ENCODE peak calls at places on chromosomes 11 and 22, in five cellular contexts. One of them, this sample, is unnamed. For H3K27me3 and H3K36me3, the result is how much of the 10 kb centered on the place peaks cover.

GRCh38 chr11:69928124-69928523 is 108.9 kb upstream of the FGF3 start:
- DNase-seq in mesenchymal stem cell: no peak
- DNase-seq in cardiac muscle cell: no peak
- DNase-seq in GM23248: no peak
- DNase-seq in fibroblast of lung: no peak
- DNase-seq in this sample: no peak

GRCh38 chr11:30412509-30412908 is 89.6 kb downstream of the ARL14EP start:
- DNase-seq in cardiac muscle cell: no peak
- DNase-seq in GM23248: no peak
- DNase-seq in fibroblast of lung: no peak
- DNase-seq in mesenchymal stem cell: no peak
- DNase-seq in this sample: no peak

GRCh38 chr22:26822300-26822699 is 164.9 kb downstream of the MIAT start:
- DNase-seq in cardiac muscle cell: no peak
- DNase-seq in fibroblast of lung: no peak
- DNase-seq in mesenchymal stem cell: no peak
- DNase-seq in GM23248: no peak
- DNase-seq in this sample: no peak

GRCh38 chr22:49007013-49007653 is 820.5 kb downstream of the BRD1 start:
- DNase-seq in mesenchymal stem cell: no peak
- DNase-seq in GM23248: no peak
- DNase-seq in fibroblast of lung: no peak
- DNase-seq in cardiac muscle cell: no peak
- DNase-seq in this sample: peak

GRCh38 chr22:48310740-48311139 is 1516.9 kb downstream of the BRD1 start:
- DNase-seq in mesenchymal stem cell: no peak
- DNase-seq in GM23248: no peak
- DNase-seq in cardiac muscle cell: no peak
- DNase-seq in fibroblast of lung: no peak
- DNase-seq in this sample: peak

GRCh38 chr22:44278234-44279058 is 34.3 kb downstream of the SHISAL1 start:
- DNase-seq in fibroblast of lung: no peak
- DNase-seq in cardiac muscle cell: no peak
- DNase-seq in mesenchymal stem cell: no peak
- DNase-seq in GM23248: no peak
- DNase-seq in this sample: no peak

GRCh38 chr22:22922954-22923319 is 35.3 kb downstream of the IGLL5 start:
- DNase-seq in GM23248: no peak
- DNase-seq in fibroblast of lung: no peak
- DNase-seq in mesenchymal stem cell: no peak
- DNase-seq in cardiac muscle cell: no peak
- DNase-seq in this sample: no peak

GRCh38 chr11:116371146-116371545 is 401.6 kb downstream of the BUD13 start:
- DNase-seq in GM23248: no peak
- DNase-seq in cardiac muscle cell: no peak
- DNase-seq in fibroblast of lung: no peak
- DNase-seq in mesenchymal stem cell: no peak
- DNase-seq in this sample: no peak

GRCh38 chr11:102420547-102420946 is 32.0 kb downstream of the TMEM123 start:
- DNase-seq in fibroblast of lung: no peak
- DNase-seq in mesenchymal stem cell: no peak
- DNase-seq in GM23248: no peak
- DNase-seq in cardiac muscle cell: no peak
- DNase-seq in this sample: no peak

GRCh38 chr11:76955459-76956114 is 78.6 kb upstream of the B3GNT6 start:
- DNase-seq in fibroblast of lung: no peak
- DNase-seq in GM23248: no peak
- DNase-seq in mesenchymal stem cell: no peak
- DNase-seq in cardiac muscle cell: no peak
- DNase-seq in this sample: no peak

GRCh38 chr11:11270236-11270775 is 82.7 kb downstream of the CSNK2A3 start:
- DNase-seq in cardiac muscle cell: no peak
- DNase-seq in GM23248: no peak
- DNase-seq in fibroblast of lung: no peak
- DNase-seq in mesenchymal stem cell: no peak
- DNase-seq in this sample: no peak

GRCh38 chr22:42769574-42770447 is 49.1 kb upstream of the A4GALT start:
- DNase-seq in GM23248: peak
- DNase-seq in mesenchymal stem cell: peak
- DNase-seq in cardiac muscle cell: no peak
- DNase-seq in fibroblast of lung: peak
- DNase-seq in this sample: peak

GRCh38 chr11:58923300-58923788 is 15.9 kb upstream of the GLYATL1 start:
- DNase-seq in mesenchymal stem cell: peak
- DNase-seq in fibroblast of lung: peak
- DNase-seq in cardiac muscle cell: peak
- DNase-seq in GM23248: peak
- DNase-seq in this sample: no peak

GRCh38 chr11:119531623-119532022 is 108.7 kb upstream of the THY1 start:
- DNase-seq in cardiac muscle cell: no peak
- DNase-seq in fibroblast of lung: no peak
- DNase-seq in mesenchymal stem cell: no peak
- DNase-seq in GM23248: no peak
- DNase-seq in this sample: no peak

GRCh38 chr11:27100534-27100933 is 59.9 kb downstream of the BBOX1 start:
- DNase-seq in cardiac muscle cell: no peak
- DNase-seq in mesenchymal stem cell: no peak
- DNase-seq in GM23248: no peak
- DNase-seq in fibroblast of lung: peak
- DNase-seq in this sample: no peak

GRCh38 chr11:77191429-77191822 is 63.4 kb downstream of the MYO7A start:
- DNase-seq in GM23248: peak
- DNase-seq in fibroblast of lung: no peak
- DNase-seq in cardiac muscle cell: no peak
- DNase-seq in mesenchymal stem cell: no peak
- DNase-seq in this sample: no peak

GRCh38 chr22:44538071-44538470 is 40.0 kb upstream of the RTL6 start:
- DNase-seq in cardiac muscle cell: no peak
- DNase-seq in mesenchymal stem cell: peak
- DNase-seq in GM23248: peak
- DNase-seq in fibroblast of lung: peak
- DNase-seq in this sample: no peak

GRCh38 chr11:120817131-120817530 is 206.8 kb upstream of the TBCEL start:
- DNase-seq in cardiac muscle cell: no peak
- DNase-seq in fibroblast of lung: no peak
- DNase-seq in mesenchymal stem cell: no peak
- DNase-seq in GM23248: no peak
- DNase-seq in this sample: no peak

GRCh38 chr11:128689946-128690745 is 3.7 kb upstream of the FLI1 start:
- DNase-seq in cardiac muscle cell: peak
- DNase-seq in GM23248: peak
- DNase-seq in fibroblast of lung: no peak
- DNase-seq in mesenchymal stem cell: peak
- DNase-seq in this sample: no peak

GRCh38 chr11:128688031-128688713 is 5.7 kb upstream of the FLI1 start:
- DNase-seq in mesenchymal stem cell: no peak
- DNase-seq in fibroblast of lung: no peak
- DNase-seq in GM23248: no peak
- DNase-seq in cardiac muscle cell: no peak
- DNase-seq in this sample: no peak

GRCh38 chr11:128690746-128691091 is 3.2 kb upstream of the FLI1 start:
- DNase-seq in fibroblast of lung: no peak
- DNase-seq in GM23248: peak
- DNase-seq in cardiac muscle cell: no peak
- DNase-seq in mesenchymal stem cell: no peak
- DNase-seq in this sample: no peak

GRCh38 chr11:128689586-128689945 is 4.3 kb upstream of the FLI1 start:
- DNase-seq in cardiac muscle cell: no peak
- DNase-seq in fibroblast of lung: no peak
- DNase-seq in mesenchymal stem cell: no peak
- DNase-seq in GM23248: no peak
- DNase-seq in this sample: no peak

DNA sequence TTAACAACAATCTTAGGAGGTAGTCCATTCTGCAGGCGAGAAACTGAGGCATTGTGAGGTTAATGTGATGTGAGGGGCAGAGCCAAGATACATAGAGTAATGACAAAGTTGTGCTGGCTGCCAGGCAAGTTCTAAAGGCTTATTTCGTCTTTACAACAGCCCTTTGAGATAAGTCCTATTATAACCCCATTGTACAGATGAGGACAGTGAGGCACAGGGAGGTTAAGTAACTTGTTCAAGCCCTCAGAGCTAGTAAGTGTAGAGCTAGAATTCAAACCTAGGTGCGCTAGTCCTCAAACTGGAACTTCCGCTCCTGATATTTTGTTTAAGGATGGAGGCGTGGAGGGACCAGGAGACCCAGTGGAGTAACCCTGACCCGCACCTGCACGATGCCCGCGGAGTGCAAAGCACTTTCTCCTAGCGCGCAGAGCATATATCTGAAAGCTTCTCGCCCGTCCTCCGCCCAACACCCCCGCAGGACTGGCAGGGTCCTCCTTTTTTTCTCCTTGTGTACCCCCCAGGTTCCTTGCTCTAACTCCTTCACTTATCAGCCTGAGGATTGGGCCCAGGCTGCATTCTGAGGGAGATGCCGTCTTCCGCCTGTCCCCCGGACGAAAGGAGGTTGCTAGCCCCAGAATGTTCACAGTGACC is 4.9 kb upstream of the FLI1 start:
- DNase-seq in cardiac muscle cell: no peak
- DNase-seq in mesenchymal stem cell: no peak
- DNase-seq in GM23248: no peak
- DNase-seq in fibroblast of lung: no peak
- DNase-seq in this sample: no peak
- H3K27me3 ChIP-seq in cardiac muscle cell: half or more
- H3K27me3 ChIP-seq in mesenchymal stem cell: half or more
- H3K27me3 ChIP-seq in GM23248: under half
- H3K27me3 ChIP-seq in fibroblast of lung: under half
- H3K27me3 ChIP-seq in this sample: under half

GRCh38 chr11:118375980-118376379 is 16.6 kb downstream of the UBE4A start:
- DNase-seq in mesenchymal stem cell: no peak
- DNase-seq in cardiac muscle cell: no peak
- DNase-seq in fibroblast of lung: no peak
- DNase-seq in GM23248: no peak
- DNase-seq in this sample: no peak

GRCh38 chr11:118382954-118383353 is 18.5 kb upstream of the ATP5MG start:
- DNase-seq in cardiac muscle cell: no peak
- DNase-seq in GM23248: no peak
- DNase-seq in mesenchymal stem cell: no peak
- DNase-seq in fibroblast of lung: no peak
- DNase-seq in this sample: no peak

GRCh38 chr11:118379497-118379896 is 20.1 kb downstream of the UBE4A start:
- DNase-seq in cardiac muscle cell: no peak
- DNase-seq in GM23248: no peak
- DNase-seq in mesenchymal stem cell: no peak
- DNase-seq in fibroblast of lung: no peak
- DNase-seq in this sample: no peak

GRCh38 chr11:118383657-118384056 is 17.7 kb upstream of the ATP5MG start:
- DNase-seq in fibroblast of lung: no peak
- DNase-seq in mesenchymal stem cell: no peak
- DNase-seq in GM23248: no peak
- DNase-seq in cardiac muscle cell: no peak
- DNase-seq in this sample: no peak

DNA sequence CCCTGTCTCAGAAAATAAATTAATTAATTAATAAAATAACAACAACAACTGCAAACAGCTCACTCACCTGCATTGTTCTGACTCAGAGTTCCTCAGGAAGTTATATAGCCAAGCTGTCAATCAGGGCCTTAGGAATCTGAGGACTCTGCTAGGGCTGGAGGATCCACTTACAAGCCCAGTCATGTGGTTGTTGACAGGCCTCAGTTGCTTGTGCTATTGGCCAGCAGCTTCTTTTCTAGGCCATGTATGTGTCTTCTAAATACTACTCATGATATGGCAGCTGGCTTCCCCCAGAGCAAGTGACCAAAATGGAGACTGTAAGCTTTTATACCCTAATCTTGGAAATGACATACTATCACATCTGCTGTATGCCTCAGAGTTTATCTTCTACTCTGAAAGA is 20.8 kb upstream of the ATP5MG start:
- DNase-seq in mesenchymal stem cell: no peak
- DNase-seq in GM23248: no peak
- DNase-seq in fibroblast of lung: no peak
- DNase-seq in cardiac muscle cell: peak
- DNase-seq in this sample: no peak
- H3K27ac ChIP-seq in mesenchymal stem cell: no peak
- H3K27ac ChIP-seq in GM23248: no peak
- H3K27ac ChIP-seq in fibroblast of lung: no peak
- H3K27ac ChIP-seq in cardiac muscle cell: no peak
- H3K27ac ChIP-seq in this sample: no peak

GRCh38 chr11:65072631-65072966 is 11.2 kb downstream of the CDCA5 start:
- DNase-seq in cardiac muscle cell: no peak
- DNase-seq in fibroblast of lung: no peak
- DNase-seq in GM23248: no peak
- DNase-seq in mesenchymal stem cell: no peak
- DNase-seq in this sample: no peak

GRCh38 chr11:65083134-65083833 is 556 bp downstream of the CDCA5 start:
- DNase-seq in mesenchymal stem cell: no peak
- DNase-seq in fibroblast of lung: no peak
- DNase-seq in cardiac muscle cell: no peak
- DNase-seq in GM23248: peak
- DNase-seq in this sample: no peak

GRCh38 chr11:65077466-65077865 is 6.4 kb downstream of the CDCA5 start:
- DNase-seq in GM23248: peak
- DNase-seq in fibroblast of lung: no peak
- DNase-seq in cardiac muscle cell: peak
- DNase-seq in mesenchymal stem cell: no peak
- DNase-seq in this sample: no peak

GRCh38 chr11:65078786-65079342 is 5.0 kb downstream of the CDCA5 start:
- DNase-seq in cardiac muscle cell: no peak
- DNase-seq in GM23248: no peak
- DNase-seq in fibroblast of lung: no peak
- DNase-seq in mesenchymal stem cell: no peak
- DNase-seq in this sample: no peak

DNA sequence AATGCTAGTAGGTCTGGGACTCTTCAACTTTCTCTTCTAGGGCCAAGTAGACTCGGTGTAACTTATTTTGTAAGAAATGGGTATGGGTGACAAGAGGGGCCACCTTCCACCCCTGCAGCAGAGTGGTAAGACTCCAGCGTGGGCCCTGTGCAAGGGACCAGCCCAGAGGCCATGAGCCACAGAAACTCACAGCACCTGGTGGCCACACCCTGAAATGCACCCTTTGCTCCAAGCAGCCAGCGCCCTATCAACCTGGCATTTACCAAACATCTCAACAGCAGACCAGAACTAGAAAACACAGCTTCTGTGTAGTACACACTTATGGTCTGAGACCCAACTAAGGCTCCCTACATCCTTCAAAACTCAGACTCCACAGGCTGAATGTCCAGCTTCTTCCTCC is 5.7 kb downstream of the CDCA5 start:
- DNase-seq in mesenchymal stem cell: peak
- DNase-seq in fibroblast of lung: peak
- DNase-seq in cardiac muscle cell: peak
- DNase-seq in GM23248: peak
- DNase-seq in this sample: no peak
- H3K36me3 ChIP-seq in mesenchymal stem cell: under half
- H3K36me3 ChIP-seq in fibroblast of lung: under half
- H3K36me3 ChIP-seq in cardiac muscle cell: under half
- H3K36me3 ChIP-seq in GM23248: under half
- H3K36me3 ChIP-seq in this sample: under half

DNA sequence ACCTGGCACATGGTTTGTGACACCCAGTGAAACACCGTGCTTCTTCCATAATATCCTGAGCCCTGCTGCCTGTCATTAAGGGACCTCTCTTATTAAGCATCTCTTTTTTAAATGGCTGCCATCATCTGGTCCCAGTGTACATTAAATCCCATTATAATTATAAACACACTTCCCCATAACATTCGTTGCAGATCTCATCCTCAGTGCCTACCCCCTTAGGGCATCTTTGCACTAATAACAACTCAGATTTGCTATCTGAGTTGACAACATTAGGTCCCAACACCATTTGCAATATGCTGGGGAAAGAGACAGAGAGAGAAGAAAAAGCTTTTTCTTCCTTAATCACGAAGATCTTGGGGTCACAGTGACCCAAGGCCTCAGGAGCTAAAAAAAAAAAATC is 4.7 kb upstream of the ZBTB16 start:
- DNase-seq in fibroblast of lung: no peak
- DNase-seq in mesenchymal stem cell: no peak
- DNase-seq in GM23248: no peak
- DNase-seq in cardiac muscle cell: no peak
- DNase-seq in this sample: no peak
- H3K27me3 ChIP-seq in fibroblast of lung: under half
- H3K27me3 ChIP-seq in mesenchymal stem cell: half or more
- H3K27me3 ChIP-seq in GM23248: under half
- H3K27me3 ChIP-seq in cardiac muscle cell: half or more
- H3K27me3 ChIP-seq in this sample: under half

This sample was measured in right atrium auricular region.